ENCODE peak calls at places on chromosome 13, in ten cellular contexts. C is thoracic aorta, W is A549, M is fibroblast of lung, U is uterus, F is neural progenitor cell, S is upper lobe of right lung, J is heart left ventricle, B is Panc1, D is breast epithelium. I is an unnamed sample. For H3K9me3, the result is how much of the 10 kb centered on the place peaks cover.

GRCh38 chr13:65095118-65095517 is 2135.0 kb downstream of the PCDH9 start:
- DNase-seq in C (no peak), W (no peak), M (peak), U (no peak), F (no peak), S (no peak), J (no peak), B (no peak), D (no peak), I (no peak)

GRCh38 chr13:23466144-23467002 is 32.9 kb upstream of the SACS start:
- DNase-seq in C (peak), W (peak), M (peak), U (peak), F (peak), S (peak), J (peak), B (peak), D (peak), I (peak)

GRCh38 chr13:30618186-30618937 is 642 bp downstream of the USPL1 start:
- DNase-seq in C (no peak), W (no peak), M (no peak), U (no peak), F (peak), S (no peak), J (peak), B (no peak), D (no peak), I (peak)

GRCh38 chr13:31050486-31051400 is 111.0 kb downstream of the HSPH1 start:
- DNase-seq in C (no peak), W (no peak), M (no peak), U (no peak), F (peak), S (no peak), J (no peak), B (no peak), D (no peak), I (no peak)

GRCh38 chr13:43684947-43685725 is 101.6 kb downstream of the ENOX1 start:
- DNase-seq in C (no peak), W (no peak), M (no peak), U (no peak), F (no peak), S (no peak), J (no peak), B (no peak), D (no peak), I (no peak)

GRCh38 chr13:94711561-94712286 is 621 bp downstream of the SOX21 start:
- DNase-seq in C (no peak), W (no peak), M (peak), U (no peak), F (peak), S (peak), J (no peak), B (no peak), D (no peak), I (no peak)

GRCh38 chr13:75687145-75687763 is 51.1 kb downstream of the LMO7 start:
- DNase-seq in C (no peak), W (no peak), M (peak), U (no peak), F (peak), S (no peak), J (no peak), B (no peak), D (no peak), I (no peak)

GRCh38 chr13:107964356-107964755 is 251.0 kb downstream of the LIG4 start:
- DNase-seq in C (no peak), W (no peak), M (peak), U (no peak), F (no peak), S (no peak), J (no peak), B (no peak), D (no peak), I (no peak)

GRCh38 chr13:33194820-33195692 is 90.5 kb downstream of the STARD13 start:
- DNase-seq in C (peak), W (no peak), M (peak), U (peak), F (no peak), S (no peak), J (no peak), B (no peak), D (no peak), I (no peak)

GRCh38 chr13:101447852-101448251 is 4.6 kb upstream of the ITGBL1 start:
- DNase-seq in C (no peak), W (no peak), M (peak), U (no peak), F (no peak), S (no peak), J (no peak), B (no peak), D (no peak), I (no peak)

GRCh38 chr13:43054803-43055802 is 31.7 kb downstream of the DNAJC15 start:
- DNase-seq in C (no peak), W (no peak), M (peak), U (peak), F (peak), S (no peak), J (peak), B (no peak), D (no peak), I (no peak)

GRCh38 chr13:109611912-109612691 is 174.3 kb downstream of the IRS2 start:
- DNase-seq in C (no peak), W (no peak), M (no peak), U (no peak), F (no peak), S (no peak), J (no peak), B (no peak), D (no peak), I (no peak)
- H3K9me3 ChIP-seq in C (under half), W (under half), M (under half), U (under half), F (under half), S (under half), J (under half), B (under half), D (under half), I (under half)

GRCh38 chr13:49287995-49288394 is 40.3 kb downstream of the CDADC1 start:
- DNase-seq in C (no peak), W (no peak), M (no peak), U (no peak), F (no peak), S (no peak), J (no peak), B (no peak), D (no peak), I (no peak)

GRCh38 chr13:49292742-49293498 is 45.2 kb downstream of the CDADC1 start:
- DNase-seq in C (peak), W (no peak), M (peak), U (no peak), F (no peak), S (no peak), J (peak), B (no peak), D (no peak), I (peak)

GRCh38 chr13:49288458-49288857 is 40.7 kb downstream of the CDADC1 start:
- DNase-seq in C (no peak), W (no peak), M (no peak), U (no peak), F (no peak), S (no peak), J (no peak), B (no peak), D (no peak), I (no peak)
- H3K27ac ChIP-seq in C (no peak), W (no peak), M (no peak), U (no peak), F (no peak), S (no peak), J (no peak), B (no peak), D (no peak), I (no peak)

DNA sequence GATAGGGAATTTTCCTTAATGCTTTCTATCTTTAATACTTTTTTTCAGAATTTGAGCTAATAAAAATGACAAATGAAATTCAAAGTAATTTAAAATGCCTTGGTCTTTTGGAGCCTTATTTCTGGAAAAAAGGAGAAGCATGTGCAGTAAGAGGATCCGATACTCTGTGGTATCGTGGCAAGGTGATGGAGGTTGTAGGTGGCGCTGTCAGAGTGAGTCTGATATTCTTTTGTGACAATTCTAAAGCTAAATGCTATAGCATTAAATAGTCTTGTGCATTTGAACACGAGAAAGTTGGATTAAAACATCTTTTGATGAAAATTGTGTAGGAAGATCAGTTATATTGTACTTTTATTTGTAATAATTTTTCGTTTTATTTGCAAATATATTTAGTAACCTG is 95.0 kb downstream of the RNF17 start:
- DNase-seq in C (no peak), W (no peak), M (no peak), U (no peak), F (no peak), S (no peak), J (no peak), B (no peak), D (no peak), I (no peak)
- TF ChIP-seq CTCF in C (no peak), W (no peak), M (no peak), U (no peak), F (no peak), S (no peak), J (no peak), B (no peak), D (no peak), I (no peak)

DNA sequence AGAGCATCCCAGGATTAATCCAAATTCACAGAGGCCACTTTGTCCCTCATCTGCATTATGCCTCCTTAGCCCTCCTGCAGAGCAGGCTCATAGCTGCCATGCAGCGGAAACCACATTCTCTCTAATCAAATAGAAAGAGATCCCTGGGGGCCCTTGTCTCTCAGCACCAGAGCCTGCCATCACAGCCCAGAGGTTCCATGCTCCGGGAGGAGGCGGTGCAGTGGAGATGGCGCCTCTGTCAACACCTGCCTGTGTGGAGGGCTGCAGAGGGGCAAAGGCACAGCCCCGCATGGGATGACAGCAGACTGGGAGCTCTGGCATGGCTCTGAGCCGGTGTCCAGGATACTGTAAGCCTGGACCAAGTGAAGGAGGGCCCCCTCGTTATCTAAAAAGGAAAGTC is 111.3 kb downstream of the SLC7A1 start:
- DNase-seq in C (no peak), W (no peak), M (no peak), U (no peak), F (peak), S (no peak), J (no peak), B (no peak), D (no peak), I (no peak)
- H3K9me3 ChIP-seq in C (under half), W (under half), M (under half), U (under half), F (under half), S (under half), J (under half), B (under half), D (under half), I (under half)

GRCh38 chr13:110471833-110472162 is 89.7 kb downstream of the RAB20 start:
- DNase-seq in C (no peak), W (no peak), M (peak), U (no peak), F (no peak), S (no peak), J (peak), B (no peak), D (peak), I (peak)
- H3K27ac ChIP-seq in C (no peak), W (no peak), M (no peak), U (no peak), F (no peak), S (peak), J (no peak), B (no peak), D (no peak), I (no peak)

GRCh38 chr13:72808917-72809500 is 27.1 kb downstream of the PIBF1 start:
- DNase-seq in C (no peak), W (no peak), M (peak), U (no peak), F (peak), S (no peak), J (no peak), B (no peak), D (no peak), I (no peak)
- TF ChIP-seq CTCF in C (peak), W (peak), M (no peak), U (peak), F (peak), S (peak), J (peak), B (peak), D (peak), I (no peak)

DNA sequence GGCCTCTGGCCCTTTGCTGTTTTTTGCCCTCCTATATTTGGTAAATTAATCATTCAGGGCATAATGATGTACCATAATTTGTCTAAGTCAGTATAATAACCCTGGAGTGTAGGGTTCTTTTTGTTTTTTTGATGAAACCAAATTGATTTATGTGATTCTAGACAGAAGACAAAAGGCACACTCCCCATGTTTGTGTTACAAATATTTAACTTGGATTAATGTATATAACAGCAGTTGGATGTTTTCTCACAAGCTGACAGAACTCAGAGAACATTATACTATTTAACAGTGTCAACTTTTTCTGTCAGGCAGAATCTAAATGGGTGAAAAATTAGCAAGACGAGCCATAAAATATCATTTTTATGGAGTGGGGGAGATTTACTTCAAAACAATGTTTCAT is 15.2 kb downstream of the CBY2 start:
- DNase-seq in C (no peak), W (no peak), M (no peak), U (no peak), F (no peak), S (no peak), J (no peak), B (no peak), D (no peak), I (no peak)
- H3K9me3 ChIP-seq in C (under half), W (under half), M (under half), U (under half), F (under half), S (under half), J (under half), B (under half), D (under half), I (under half)

GRCh38 chr13:35478384-35479222 is 2.1 kb upstream of the MAB21L1 start:
- DNase-seq in C (no peak), W (no peak), M (no peak), U (no peak), F (peak), S (no peak), J (no peak), B (no peak), D (no peak), I (no peak)

GRCh38 chr13:35479223-35479536 is 2.7 kb upstream of the MAB21L1 start:
- DNase-seq in C (no peak), W (no peak), M (no peak), U (no peak), F (peak), S (no peak), J (no peak), B (no peak), D (no peak), I (no peak)

GRCh38 chr13:35479691-35480090 is 3.2 kb upstream of the MAB21L1 start:
- DNase-seq in C (no peak), W (no peak), M (no peak), U (no peak), F (no peak), S (no peak), J (no peak), B (no peak), D (no peak), I (no peak)

GRCh38 chr13:35484384-35484783 is 7.9 kb upstream of the MAB21L1 start:
- DNase-seq in C (no peak), W (no peak), M (no peak), U (no peak), F (no peak), S (no peak), J (no peak), B (no peak), D (no peak), I (no peak)

GRCh38 chr13:35481777-35482176 is 5.3 kb upstream of the MAB21L1 start:
- DNase-seq in C (no peak), W (no peak), M (no peak), U (no peak), F (no peak), S (no peak), J (no peak), B (no peak), D (no peak), I (no peak)
- H3K27ac ChIP-seq in C (no peak), W (no peak), M (no peak), U (no peak), F (no peak), S (no peak), J (no peak), B (no peak), D (no peak), I (no peak)

GRCh38 chr13:76955236-76955635 is 6.9 kb downstream of the ACOD1 start:
- DNase-seq in C (no peak), W (no peak), M (no peak), U (no peak), F (no peak), S (no peak), J (no peak), B (no peak), D (no peak), I (no peak)

GRCh38 chr13:76953921-76954320 is 5.6 kb downstream of the ACOD1 start:
- DNase-seq in C (no peak), W (no peak), M (no peak), U (no peak), F (no peak), S (no peak), J (no peak), B (no peak), D (no peak), I (no peak)

DNA sequence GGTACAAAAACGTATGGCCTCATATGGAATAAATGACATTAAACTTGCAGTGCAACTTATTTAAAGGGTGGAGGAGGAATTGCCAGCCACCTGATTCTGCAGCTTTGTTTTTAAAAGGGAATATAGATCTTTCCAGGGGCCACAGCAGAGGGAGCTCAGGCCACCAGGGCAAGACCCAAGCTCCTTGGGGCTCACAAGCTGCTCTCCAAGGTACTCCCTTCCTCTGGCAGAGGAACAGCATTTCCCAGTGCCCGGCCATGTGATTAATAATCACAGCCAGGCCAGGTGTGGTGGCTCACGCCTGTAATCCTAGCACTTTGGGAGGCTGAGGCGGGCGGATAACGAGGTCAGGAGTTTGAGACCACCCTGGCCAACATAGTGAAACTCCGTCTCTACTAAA is 6.3 kb downstream of the ACOD1 start:
- DNase-seq in C (no peak), W (no peak), M (no peak), U (no peak), F (no peak), S (no peak), J (no peak), B (no peak), D (no peak), I (no peak)
- TF ChIP-seq CTCF in C (no peak), W (no peak), M (no peak), U (no peak), F (no peak), S (no peak), J (no peak), B (no peak), D (no peak), I (no peak)

DNA sequence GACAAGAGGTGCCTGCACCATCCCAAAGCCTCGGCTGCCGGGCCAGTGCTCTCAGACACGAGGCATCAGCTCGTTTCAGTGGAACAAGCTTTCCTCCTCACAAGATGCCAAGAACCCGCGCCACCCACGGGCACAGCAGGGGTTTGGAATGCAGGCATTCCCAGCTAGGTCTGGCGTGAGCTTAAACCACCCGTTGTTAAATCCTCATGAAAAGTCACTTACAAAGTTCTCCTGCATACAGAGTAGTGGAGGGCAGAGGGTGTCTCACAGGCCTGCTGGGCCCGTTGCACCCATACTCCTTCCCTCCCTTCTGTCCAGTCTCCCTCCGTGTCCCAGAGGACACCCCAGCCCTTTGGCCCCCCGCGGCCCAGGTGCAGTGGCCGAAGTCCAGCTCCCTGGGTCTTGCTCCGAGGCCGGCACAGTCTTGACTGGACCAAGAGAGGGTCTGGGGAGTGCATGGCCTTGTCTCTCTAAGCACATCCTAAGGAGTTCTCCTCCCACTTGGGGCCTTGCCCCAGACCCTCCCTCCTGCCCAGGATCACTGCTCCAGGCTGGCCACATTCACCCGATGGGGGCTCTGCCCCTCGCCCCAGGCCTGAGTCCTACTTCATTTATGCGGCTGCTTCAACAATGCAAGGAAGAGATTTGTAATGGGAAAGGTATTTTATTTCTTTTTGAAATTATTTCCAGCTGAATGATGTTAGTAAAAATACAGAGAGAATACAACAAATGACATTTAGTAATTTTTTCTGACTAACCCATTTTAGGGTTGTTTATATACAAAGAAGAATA is 35.2 kb upstream of the GRTP1 start:
- DNase-seq in C (no peak), W (no peak), M (no peak), U (no peak), F (peak), S (peak), J (peak), B (no peak), D (no peak), I (peak)
- H3K9me3 ChIP-seq in C (under half), W (under half), M (under half), U (under half), F (under half), S (under half), J (under half), B (under half), D (under half), I (under half)